ENCODE peak calls at places on chromosomes 1 and 21, in seven cellular contexts. One of them, this sample, is unnamed.

GRCh38 chr1:223738465-223739365 is 26.4 kb downstream of the CAPN2 start:
- DNase-seq in H9: no peak
- DNase-seq in small intestine: peak
- DNase-seq in Right ventricle myocardium inferior: no peak
- DNase-seq in stimulated activated CD4-positive, alpha-beta T cell treated with anti-CD3 and anti-CD28 coated beads, Interleukin-15, amount 100 ng/mL, for 1 hour: no peak
- DNase-seq in central memory CD8-positive, alpha-beta T cell: no peak
- DNase-seq in stimulated activated naive CD8-positive, alpha-beta T cell treated with anti-CD3 and anti-CD28 coated beads, Interleukin-15, Interleukin-2, amounts not matched to agents 100 U/mL and 50 U/mL, for 24 hours: no peak
- DNase-seq in this sample: no peak

GRCh38 chr1:100362821-100363466 is 10.6 kb downstream of the CDC14A start:
- DNase-seq in stimulated activated CD4-positive, alpha-beta T cell treated with anti-CD3 and anti-CD28 coated beads, Interleukin-15, amount 100 ng/mL, for 1 hour: no peak
- DNase-seq in H9: peak
- DNase-seq in central memory CD8-positive, alpha-beta T cell: no peak
- DNase-seq in stimulated activated naive CD8-positive, alpha-beta T cell treated with anti-CD3 and anti-CD28 coated beads, Interleukin-15, Interleukin-2, amounts not matched to agents 100 U/mL and 50 U/mL, for 24 hours: no peak
- DNase-seq in small intestine: no peak
- DNase-seq in Right ventricle myocardium inferior: no peak
- DNase-seq in this sample: no peak

GRCh38 chr1:218874313-218874712 is 299.4 kb upstream of the LYPLAL1 start:
- DNase-seq in H9: no peak
- DNase-seq in stimulated activated CD4-positive, alpha-beta T cell treated with anti-CD3 and anti-CD28 coated beads, Interleukin-15, amount 100 ng/mL, for 1 hour: no peak
- DNase-seq in Right ventricle myocardium inferior: no peak
- DNase-seq in central memory CD8-positive, alpha-beta T cell: no peak
- DNase-seq in stimulated activated naive CD8-positive, alpha-beta T cell treated with anti-CD3 and anti-CD28 coated beads, Interleukin-15, Interleukin-2, amounts not matched to agents 100 U/mL and 50 U/mL, for 24 hours: no peak
- DNase-seq in small intestine: no peak
- DNase-seq in this sample: no peak

GRCh38 chr1:9238550-9238949 is 4.0 kb downstream of the H6PD start:
- DNase-seq in stimulated activated naive CD8-positive, alpha-beta T cell treated with anti-CD3 and anti-CD28 coated beads, Interleukin-15, Interleukin-2, amounts not matched to agents 100 U/mL and 50 U/mL, for 24 hours: no peak
- DNase-seq in stimulated activated CD4-positive, alpha-beta T cell treated with anti-CD3 and anti-CD28 coated beads, Interleukin-15, amount 100 ng/mL, for 1 hour: no peak
- DNase-seq in Right ventricle myocardium inferior: no peak
- DNase-seq in central memory CD8-positive, alpha-beta T cell: no peak
- DNase-seq in H9: no peak
- DNase-seq in small intestine: peak
- DNase-seq in this sample: no peak

GRCh38 chr21:21179619-21180336 is 181.6 kb downstream of the NCAM2 start:
- DNase-seq in small intestine: no peak
- DNase-seq in H9: no peak
- DNase-seq in Right ventricle myocardium inferior: no peak
- DNase-seq in stimulated activated CD4-positive, alpha-beta T cell treated with anti-CD3 and anti-CD28 coated beads, Interleukin-15, amount 100 ng/mL, for 1 hour: no peak
- DNase-seq in stimulated activated naive CD8-positive, alpha-beta T cell treated with anti-CD3 and anti-CD28 coated beads, Interleukin-15, Interleukin-2, amounts not matched to agents 100 U/mL and 50 U/mL, for 24 hours: no peak
- DNase-seq in central memory CD8-positive, alpha-beta T cell: no peak
- DNase-seq in this sample: no peak

GRCh38 chr1:94515548-94515947 is 26.0 kb downstream of the F3 start:
- DNase-seq in H9: no peak
- DNase-seq in stimulated activated naive CD8-positive, alpha-beta T cell treated with anti-CD3 and anti-CD28 coated beads, Interleukin-15, Interleukin-2, amounts not matched to agents 100 U/mL and 50 U/mL, for 24 hours: no peak
- DNase-seq in Right ventricle myocardium inferior: no peak
- DNase-seq in central memory CD8-positive, alpha-beta T cell: no peak
- DNase-seq in small intestine: no peak
- DNase-seq in stimulated activated CD4-positive, alpha-beta T cell treated with anti-CD3 and anti-CD28 coated beads, Interleukin-15, amount 100 ng/mL, for 1 hour: no peak
- DNase-seq in this sample: no peak

GRCh38 chr1:2412773-2413494 is 570 bp upstream of the PEX10 start:
- DNase-seq in H9: no peak
- DNase-seq in central memory CD8-positive, alpha-beta T cell: no peak
- DNase-seq in stimulated activated naive CD8-positive, alpha-beta T cell treated with anti-CD3 and anti-CD28 coated beads, Interleukin-15, Interleukin-2, amounts not matched to agents 100 U/mL and 50 U/mL, for 24 hours: peak
- DNase-seq in Right ventricle myocardium inferior: no peak
- DNase-seq in small intestine: peak
- DNase-seq in stimulated activated CD4-positive, alpha-beta T cell treated with anti-CD3 and anti-CD28 coated beads, Interleukin-15, amount 100 ng/mL, for 1 hour: no peak
- DNase-seq in this sample: no peak

GRCh38 chr1:228464487-228464983 is 22.6 kb upstream of the RNF187 start:
- DNase-seq in H9: peak
- DNase-seq in central memory CD8-positive, alpha-beta T cell: peak
- DNase-seq in small intestine: peak
- DNase-seq in Right ventricle myocardium inferior: peak
- DNase-seq in stimulated activated CD4-positive, alpha-beta T cell treated with anti-CD3 and anti-CD28 coated beads, Interleukin-15, amount 100 ng/mL, for 1 hour: peak
- DNase-seq in stimulated activated naive CD8-positive, alpha-beta T cell treated with anti-CD3 and anti-CD28 coated beads, Interleukin-15, Interleukin-2, amounts not matched to agents 100 U/mL and 50 U/mL, for 24 hours: peak
- DNase-seq in this sample: peak

GRCh38 chr1:57424231-57425027 is 569 bp upstream of the DAB1 start:
- DNase-seq in Right ventricle myocardium inferior: no peak
- DNase-seq in H9: peak
- DNase-seq in stimulated activated naive CD8-positive, alpha-beta T cell treated with anti-CD3 and anti-CD28 coated beads, Interleukin-15, Interleukin-2, amounts not matched to agents 100 U/mL and 50 U/mL, for 24 hours: no peak
- DNase-seq in small intestine: peak
- DNase-seq in stimulated activated CD4-positive, alpha-beta T cell treated with anti-CD3 and anti-CD28 coated beads, Interleukin-15, amount 100 ng/mL, for 1 hour: no peak
- DNase-seq in central memory CD8-positive, alpha-beta T cell: no peak
- DNase-seq in this sample: no peak

This sample was measured in cerebellar nuclear complex.